ENCODE peak calls at places on chromosomes 2 and 18, in four cellular contexts. N is cardiac muscle cell, I is LHCN-M2, P is type B pancreatic cell. K is an unnamed sample.

GRCh38 chr2:122451040-122451439 is 695.6 kb downstream of the TSN start:
- DNase-seq in I (no peak), N (peak; percentile 8), P (no peak), K (no peak)

GRCh38 chr2:30577151-30577550 is 130.1 kb downstream of the LCLAT1 start:
- DNase-seq in I (no peak), P (no peak), N (peak; percentile 33), K (no peak)

GRCh38 chr2:215793747-215794595 is 219.4 kb downstream of the MREG start:
- DNase-seq in P (no peak), N (no peak), I (peak; percentile 97), K (no peak)

GRCh38 chr2:25276569-25277465 is 64.9 kb downstream of the DNMT3A start:
- DNase-seq in P (no peak), N (peak; percentile 41), I (no peak), K (no peak)

GRCh38 chr2:121530210-121530562 is 494 bp upstream of the RNU4ATAC start:
- DNase-seq in P (peak; percentile 79), N (peak; percentile 85), I (peak; percentile 76), K (peak; percentile 89)

GRCh38 chr18:9926223-9926894 is 12.5 kb downstream of the VAPA start:
- DNase-seq in I (no peak), P (no peak), N (no peak), K (no peak)

GRCh38 chr2:117631546-117631945 is 182.9 kb upstream of the DDX18 start:
- DNase-seq in I (no peak), N (no peak), P (no peak), K (no peak)

GRCh38 chr18:31097666-31098065 is 4.6 kb downstream of the DSC2 start:
- DNase-seq in N (no peak), I (no peak), P (no peak), K (no peak)

GRCh38 chr2:46943881-46944798 is 28.5 kb upstream of the MCFD2 start:
- DNase-seq in N (no peak), P (no peak), I (no peak), K (no peak)

GRCh38 chr18:79707239-79707638 is 27.6 kb downstream of the CTDP1 start:
- DNase-seq in I (no peak), N (no peak), P (no peak), K (no peak)

K was measured in coronary artery.